ENCODE peak calls at places on chromosomes 12 and 14, in ten cellular contexts. L is tibial artery; P is left ventricle myocardium inferior; T is A549; G is stimulated activated CD8-positive, alpha-beta memory T cell treated with anti-CD3 and anti-CD28 coated beads, Interleukin-4, amount 100 ng/mL, for 1 hour; W is HCT116; N is ELR; B is OCI-M1; J is CD8-positive, alpha-beta memory T cell; D is activated T-helper 1 cell treated with Interleukin-2 at 50 U/mL for 16 hours. O is an unnamed sample.
A peak's percentile ranks its signal among the peaks of the same experiment; 100 is the strongest.

GRCh38 chr12:4353785-4354208 is 25.7 kb downstream of the FGF23 start:
- DNase-seq in L (no peak), P (no peak), T (peak; percentile 19), G (no peak), W (no peak), N (peak; percentile 31), B (peak; percentile 60), J (peak; percentile 54), D (peak; percentile 10), O (no peak)

GRCh38 chr14:99758915-99759545 is 34.2 kb upstream of the EML1 start:
- DNase-seq in L (peak; percentile 43), P (no peak), T (no peak), G (no peak), W (no peak), N (no peak), B (no peak), J (no peak), D (no peak), O (no peak)

GRCh38 chr12:115528466-115528865 is 749.0 kb downstream of the MED13L start:
- DNase-seq in L (no peak), P (no peak), T (no peak), G (no peak), W (no peak), N (no peak), B (no peak), J (no peak), D (no peak), O (no peak)

GRCh38 chr14:26206640-26207039 is 391.2 kb downstream of the NOVA1 start:
- DNase-seq in L (no peak), P (no peak), T (no peak), G (no peak), W (no peak), N (no peak), B (no peak), J (no peak), D (no peak), O (no peak)

GRCh38 chr14:55129086-55129427 is at the start of gene LGALS3:
- DNase-seq in L (peak; percentile 90), P (peak; percentile 84), T (peak; percentile 56), G (no peak), W (no peak), N (peak; percentile 69), B (peak; percentile 8), J (peak; percentile 36), D (no peak), O (peak; percentile 78)

GRCh38 chr12:1632702-1633101 is 3.7 kb downstream of the WNT5B start:
- DNase-seq in L (no peak), P (no peak), T (no peak), G (no peak), W (no peak), N (no peak), B (no peak), J (no peak), D (no peak), O (no peak)

GRCh38 chr12:121176826-121177529 is 33.0 kb upstream of the P2RX4 start:
- DNase-seq in L (no peak), P (no peak), T (no peak), G (no peak), W (no peak), N (no peak), B (no peak), J (no peak), D (no peak), O (no peak)

GRCh38 chr14:49972199-49972671 is 79.4 kb downstream of the ARF6 start:
- DNase-seq in L (no peak), P (no peak), T (peak; percentile 66), G (no peak), W (no peak), N (peak; percentile 79), B (no peak), J (no peak), D (no peak), O (no peak)

GRCh38 chr12:118429703-118430383 is 53.5 kb downstream of the SUDS3 start:
- DNase-seq in L (no peak), P (no peak), T (no peak), G (no peak), W (no peak), N (no peak), B (no peak), J (no peak), D (no peak), O (no peak)

GRCh38 chr12:53334822-53335221 is 1.3 kb downstream of the SP7 start:
- DNase-seq in L (no peak), P (no peak), T (no peak), G (no peak), W (no peak), N (no peak), B (no peak), J (no peak), D (no peak), O (no peak)

GRCh38 chr12:108788076-108788782 is 56.9 kb upstream of the CORO1C start:
- DNase-seq in L (peak; percentile 85), P (peak; percentile 73), T (no peak), G (no peak), W (no peak), N (no peak), B (no peak), J (no peak), D (no peak), O (no peak)

GRCh38 chr12:27332407-27333310 is at the start of gene BMAL2:
- DNase-seq in L (no peak), P (peak; percentile 36), T (peak; percentile 29), G (no peak), W (no peak), N (peak; percentile 68), B (peak; percentile 36), J (peak; percentile 18), D (peak; percentile 1), O (no peak)

GRCh38 chr12:51632598-51632997 is 41.6 kb downstream of the SCN8A start:
- DNase-seq in L (no peak), P (no peak), T (no peak), G (no peak), W (no peak), N (no peak), B (no peak), J (no peak), D (no peak), O (no peak)

GRCh38 chr12:76259660-76260389 is 88.4 kb downstream of the BBS10 start:
- DNase-seq in L (no peak), P (no peak), T (no peak), G (no peak), W (no peak), N (peak; percentile 92), B (no peak), J (no peak), D (no peak), O (no peak)

GRCh38 chr12:102172436-102172835 is 25.2 kb downstream of the PMCH start:
- DNase-seq in L (no peak), P (no peak), T (no peak), G (no peak), W (no peak), N (no peak), B (no peak), J (no peak), D (no peak), O (no peak)

GRCh38 chr12:6582196-6582595 is 14.1 kb upstream of the NOP2 start:
- DNase-seq in L (no peak), P (no peak), T (peak; percentile 25), G (no peak), W (no peak), N (no peak), B (peak; percentile 11), J (no peak), D (no peak), O (no peak)

GRCh38 chr12:1936406-1937320 is 18.2 kb upstream of the CACNA2D4 start:
- DNase-seq in L (peak; percentile 95), P (peak; percentile 65), T (peak; percentile 71), G (no peak), W (no peak), N (no peak), B (no peak), J (no peak), D (no peak), O (peak; percentile 7)

GRCh38 chr14:59343585-59343984 is 121.6 kb downstream of the GPR135 start:
- DNase-seq in L (no peak), P (peak; percentile 48), T (no peak), G (no peak), W (no peak), N (no peak), B (no peak), J (no peak), D (no peak), O (no peak)

GRCh38 chr14:22905627-22906026 is 13.3 kb downstream of the RBM23 start:
- DNase-seq in L (peak; percentile 16), P (no peak), T (no peak), G (no peak), W (no peak), N (no peak), B (no peak), J (no peak), D (no peak), O (no peak)

GRCh38 chr12:26113194-26113654 is 11.6 kb downstream of the BHLHE41 start:
- DNase-seq in L (peak; percentile 69), P (no peak), T (no peak), G (no peak), W (no peak), N (no peak), B (peak; percentile 23), J (no peak), D (no peak), O (no peak)

GRCh38 chr12:111406474-111407370 is 999 bp downstream of the SH2B3 start:
- DNase-seq in L (peak; percentile 79), P (peak; percentile 53), T (no peak), G (no peak), W (no peak), N (no peak), B (peak; percentile 41), J (peak; percentile 50), D (no peak), O (no peak)

GRCh38 chr12:3753549-3754284 is 808 bp upstream of the CRACR2A start:
- DNase-seq in L (no peak), P (peak; percentile 41), T (no peak), G (no peak), W (no peak), N (no peak), B (peak; percentile 58), J (no peak), D (no peak), O (no peak)

GRCh38 chr12:32120419-32120818 is 13.8 kb downstream of the BICD1 start:
- DNase-seq in L (no peak), P (no peak), T (no peak), G (no peak), W (no peak), N (no peak), B (peak; percentile 52), J (no peak), D (no peak), O (no peak)

GRCh38 chr12:55822228-55822627 is 4.4 kb downstream of the ORMDL2 start:
- DNase-seq in L (no peak), P (no peak), T (peak; percentile 44), G (no peak), W (no peak), N (peak; percentile 32), B (no peak), J (no peak), D (no peak), O (no peak)

GRCh38 chr12:19234171-19234704 is 104.7 kb downstream of the PLEKHA5 start:
- DNase-seq in L (no peak), P (no peak), T (no peak), G (no peak), W (no peak), N (peak; percentile 19), B (peak; percentile 46), J (no peak), D (no peak), O (no peak)

GRCh38 chr12:112964915-112965314 is 13.4 kb upstream of the OAS2 start:
- DNase-seq in L (no peak), P (no peak), T (no peak), G (no peak), W (no peak), N (no peak), B (no peak), J (no peak), D (no peak), O (no peak)

O was measured in NCI-H460.